ENCODE peak calls at places on chromosomes 5 and 9, in seven cellular contexts. C is DMS153; Z is left kidney; L is head of caudate nucleus; D is effector memory CD8-positive, alpha-beta T cell; T is activated CD4-positive, alpha-beta memory T cell treated with anti-CD3 and anti-CD28 coated beads, Interleukin-2, amount 10 ng/mL, durations not matched to agents 7 days and 5 days; V is RPMI8226. E is an unnamed sample.

GRCh38 chr5:65721050-65721774 is 697 bp downstream of the SGTB start:
- DNase-seq in D (peak), T (no peak), Z (peak), L (peak), V (peak), C (no peak), E (peak)

GRCh38 chr5:98796197-98796972 is 22.9 kb downstream of the RGMB start:
- DNase-seq in V (peak), Z (peak), T (peak), C (no peak), L (no peak), D (peak), E (peak)

GRCh38 chr9:123164285-123164684 is 104.1 kb downstream of the STRBP start:
- DNase-seq in D (no peak), L (no peak), C (no peak), T (no peak), V (no peak), Z (no peak), E (no peak)

GRCh38 chr9:82062245-82062644 is 73.7 kb downstream of the SPATA31D1 start:
- DNase-seq in C (no peak), T (no peak), V (no peak), D (no peak), L (no peak), Z (peak), E (no peak)

GRCh38 chr9:89920901-89921300 is 316.1 kb downstream of the GADD45G start:
- DNase-seq in Z (no peak), C (no peak), D (no peak), L (no peak), T (no peak), V (no peak), E (no peak)

GRCh38 chr5:175317872-175318271 is 126.1 kb downstream of the DRD1 start:
- DNase-seq in D (no peak), V (no peak), L (no peak), T (no peak), Z (no peak), C (no peak), E (no peak)

GRCh38 chr5:176803943-176804498 is 6.3 kb upstream of the UNC5A start:
- DNase-seq in C (no peak), D (no peak), V (peak), L (no peak), Z (peak), T (peak), E (no peak)

GRCh38 chr9:123324767-123325183 is 31.2 kb upstream of the CRB2 start:
- DNase-seq in L (no peak), D (no peak), V (no peak), T (no peak), Z (no peak), C (no peak), E (no peak)

GRCh38 chr9:104974053-104974983 is 46.4 kb upstream of the ABCA1 start:
- DNase-seq in V (no peak), T (no peak), L (no peak), C (no peak), D (no peak), Z (no peak), E (no peak)

GRCh38 chr9:120928720-120929389 is 2.3 kb upstream of the TRAF1 start:
- DNase-seq in V (peak), C (peak), D (peak), Z (peak), L (peak), T (peak), E (peak)

E was measured in Peyer's patch.